ENCODE peak calls at places on chromosome 1, in five cellular contexts. O is fibroblast of the conjunctiva, Z is iPS DF 6.9, Y is H9, A is NCI-H345. T is an unnamed sample.

GRCh38 chr1:59779949-59780348 is 34.8 kb upstream of the HOOK1 start:
- DNase-seq in A (no peak), Y (no peak), Z (no peak), O (no peak), T (no peak)

GRCh38 chr1:975896-976683 is 5.8 kb downstream of the PERM1 start:
- DNase-seq in A (peak; percentile 77), O (peak; percentile 24), Y (peak; percentile 93), Z (no peak), T (no peak)

GRCh38 chr1:115112496-115113375 is 23.4 kb upstream of the TSPAN2 start:
- DNase-seq in A (peak; percentile 25), Z (peak; percentile 43), O (no peak), Y (peak; percentile 73), T (no peak)

GRCh38 chr1:151540982-151541377 is 871 bp downstream of the TUFT1 start:
- DNase-seq in O (no peak), A (peak; percentile 51), Y (peak; percentile 55), Z (no peak), T (no peak)

GRCh38 chr1:232047473-232047872 is 420.9 kb downstream of the DISC1 start:
- DNase-seq in A (no peak), Z (no peak), Y (no peak), O (no peak), T (no peak)

GRCh38 chr1:172638885-172639831 is 19.7 kb upstream of the FASLG start:
- DNase-seq in A (no peak), Y (no peak), O (peak; percentile 21), Z (no peak), T (no peak)

GRCh38 chr1:153540394-153541361 is at the start of gene S100A5:
- DNase-seq in O (no peak), Y (no peak), Z (no peak), A (no peak), T (peak; percentile 63)

GRCh38 chr1:24463756-24464377 is 38.8 kb upstream of the RCAN3 start:
- DNase-seq in O (no peak), A (peak; percentile 76), Y (peak; percentile 79), Z (peak; percentile 37), T (no peak)

GRCh38 chr1:177983824-177984528 is 14.1 kb upstream of the SEC16B start:
- DNase-seq in Z (peak; percentile 45), O (peak; percentile 89), Y (peak; percentile 50), A (no peak), T (peak; percentile 90)

GRCh38 chr1:28257736-28258135 is 1.6 kb upstream of the SESN2 start:
- DNase-seq in Z (no peak), Y (no peak), O (no peak), A (no peak), T (no peak)

GRCh38 chr1:234555390-234556112 is 54.4 kb downstream of the IRF2BP2 start:
- DNase-seq in A (no peak), Z (no peak), Y (no peak), O (no peak), T (no peak)

GRCh38 chr1:9717193-9718005 is 65.9 kb downstream of the PIK3CD start:
- DNase-seq in Y (peak; percentile 78), Z (no peak), O (no peak), A (no peak), T (no peak)

GRCh38 chr1:174652496-174653280 is 204.9 kb downstream of the GPR52 start:
- DNase-seq in A (no peak), O (no peak), Z (no peak), Y (peak; percentile 46), T (no peak)

GRCh38 chr1:159532922-159533321 is 2.9 kb downstream of the OR10J5 start:
- DNase-seq in A (no peak), O (no peak), Y (no peak), Z (no peak), T (no peak)

GRCh38 chr1:38028671-38029070 is 16.1 kb downstream of the UTP11 start:
- DNase-seq in O (no peak), A (no peak), Y (peak; percentile 43), Z (no peak), T (peak; percentile 100)

GRCh38 chr1:52152976-52153375 is 11.1 kb downstream of the ZFYVE9 start:
- DNase-seq in Y (no peak), Z (no peak), O (no peak), A (no peak), T (no peak)

GRCh38 chr1:117368116-117369108 is 1.2 kb downstream of the MAN1A2 start:
- DNase-seq in O (no peak), Y (no peak), A (peak; percentile 20), Z (no peak), T (peak; percentile 36)

GRCh38 chr1:227758366-227758765 is 23.1 kb downstream of the SNAP47 start:
- DNase-seq in O (no peak), Z (no peak), Y (no peak), A (no peak), T (no peak)

GRCh38 chr1:228061411-228062084 is 21.0 kb upstream of the ARF1 start:
- DNase-seq in Y (no peak), O (no peak), Z (no peak), A (no peak), T (no peak)

GRCh38 chr1:30686236-30686635 is 37.1 kb downstream of the MATN1 start:
- DNase-seq in Z (no peak), A (no peak), O (no peak), Y (no peak), T (no peak)

GRCh38 chr1:29426701-29427279 is 190.5 kb downstream of the PTPRU start:
- DNase-seq in O (no peak), Y (peak; percentile 14), Z (no peak), A (peak; percentile 89), T (peak; percentile 84)

GRCh38 chr1:81974222-81974841 is 173.6 kb downstream of the ADGRL2 start:
- DNase-seq in A (no peak), Z (no peak), O (no peak), Y (no peak), T (no peak)

T was measured in DMS 273 treated with DMSO at 0.1 percent for 48 hours.